ENCODE peak calls at places on chromosome 14, in eight cellular contexts. One of them, this sample, is unnamed.

GRCh38 chr14:63438065-63438757 is 105.0 kb downstream of the PPP2R5E start:
- DNase-seq in effector memory CD4-positive, alpha-beta T cell: no peak
- DNase-seq in CD8-positive, alpha-beta memory T cell: no peak
- DNase-seq in endothelial cell of umbilical vein: peak; percentile 94
- DNase-seq in right atrium auricular region: peak; percentile 77
- DNase-seq in tibial artery: peak; percentile 64
- DNase-seq in left lung: peak; percentile 40
- DNase-seq in lung: peak; percentile 59
- DNase-seq in this sample: peak; percentile 9

GRCh38 chr14:51849095-51849494 is 11.3 kb upstream of the GNG2 start:
- DNase-seq in lung: no peak
- DNase-seq in endothelial cell of umbilical vein: no peak
- DNase-seq in effector memory CD4-positive, alpha-beta T cell: no peak
- DNase-seq in CD8-positive, alpha-beta memory T cell: no peak
- DNase-seq in tibial artery: no peak
- DNase-seq in right atrium auricular region: no peak
- DNase-seq in left lung: no peak
- DNase-seq in this sample: no peak

GRCh38 chr14:96002511-96002884 is 36.7 kb upstream of the C14orf132 start:
- DNase-seq in lung: no peak
- DNase-seq in tibial artery: no peak
- DNase-seq in right atrium auricular region: no peak
- DNase-seq in endothelial cell of umbilical vein: no peak
- DNase-seq in left lung: no peak
- DNase-seq in CD8-positive, alpha-beta memory T cell: no peak
- DNase-seq in effector memory CD4-positive, alpha-beta T cell: no peak
- DNase-seq in this sample: no peak

GRCh38 chr14:50047274-50047676 is 69.1 kb downstream of the VCPKMT start:
- DNase-seq in right atrium auricular region: no peak
- DNase-seq in endothelial cell of umbilical vein: peak; percentile 59
- DNase-seq in effector memory CD4-positive, alpha-beta T cell: no peak
- DNase-seq in CD8-positive, alpha-beta memory T cell: no peak
- DNase-seq in lung: no peak
- DNase-seq in left lung: no peak
- DNase-seq in tibial artery: peak; percentile 31
- DNase-seq in this sample: no peak

GRCh38 chr14:74620497-74620921 is 8.5 kb upstream of the LTBP2 start:
- DNase-seq in left lung: no peak
- DNase-seq in tibial artery: no peak
- DNase-seq in CD8-positive, alpha-beta memory T cell: no peak
- DNase-seq in effector memory CD4-positive, alpha-beta T cell: no peak
- DNase-seq in lung: no peak
- DNase-seq in endothelial cell of umbilical vein: peak; percentile 97
- DNase-seq in right atrium auricular region: no peak
- DNase-seq in this sample: no peak

GRCh38 chr14:81400202-81400678 is at the start of gene STON2:
- DNase-seq in tibial artery: peak; percentile 38
- DNase-seq in endothelial cell of umbilical vein: no peak
- DNase-seq in effector memory CD4-positive, alpha-beta T cell: no peak
- DNase-seq in lung: no peak
- DNase-seq in CD8-positive, alpha-beta memory T cell: no peak
- DNase-seq in right atrium auricular region: no peak
- DNase-seq in left lung: peak; percentile 66
- DNase-seq in this sample: no peak

GRCh38 chr14:98994571-98994970 is 277.4 kb downstream of the BCL11B start:
- DNase-seq in tibial artery: no peak
- DNase-seq in lung: no peak
- DNase-seq in effector memory CD4-positive, alpha-beta T cell: no peak
- DNase-seq in endothelial cell of umbilical vein: no peak
- DNase-seq in left lung: no peak
- DNase-seq in CD8-positive, alpha-beta memory T cell: no peak
- DNase-seq in right atrium auricular region: no peak
- DNase-seq in this sample: no peak

GRCh38 chr14:81382517-81383225 is 17.5 kb downstream of the STON2 start:
- DNase-seq in right atrium auricular region: no peak
- DNase-seq in CD8-positive, alpha-beta memory T cell: no peak
- DNase-seq in lung: no peak
- DNase-seq in left lung: no peak
- DNase-seq in tibial artery: no peak
- DNase-seq in effector memory CD4-positive, alpha-beta T cell: no peak
- DNase-seq in endothelial cell of umbilical vein: no peak
- DNase-seq in this sample: no peak

GRCh38 chr14:44778562-44778961 is 183.2 kb downstream of the KLHL28 start:
- DNase-seq in lung: no peak
- DNase-seq in effector memory CD4-positive, alpha-beta T cell: no peak
- DNase-seq in CD8-positive, alpha-beta memory T cell: no peak
- DNase-seq in tibial artery: no peak
- DNase-seq in left lung: no peak
- DNase-seq in right atrium auricular region: no peak
- DNase-seq in endothelial cell of umbilical vein: no peak
- DNase-seq in this sample: no peak

GRCh38 chr14:34051966-34052657 is 101.2 kb upstream of the EGLN3 start:
- DNase-seq in left lung: no peak
- DNase-seq in lung: no peak
- DNase-seq in endothelial cell of umbilical vein: no peak
- DNase-seq in tibial artery: peak; percentile 41
- DNase-seq in CD8-positive, alpha-beta memory T cell: no peak
- DNase-seq in right atrium auricular region: no peak
- DNase-seq in effector memory CD4-positive, alpha-beta T cell: no peak
- DNase-seq in this sample: no peak

GRCh38 chr14:36517242-36518030 is 2.6 kb downstream of the NKX2-1 start:
- DNase-seq in lung: no peak
- DNase-seq in effector memory CD4-positive, alpha-beta T cell: no peak
- DNase-seq in right atrium auricular region: no peak
- DNase-seq in CD8-positive, alpha-beta memory T cell: no peak
- DNase-seq in left lung: no peak
- DNase-seq in tibial artery: no peak
- DNase-seq in endothelial cell of umbilical vein: no peak
- DNase-seq in this sample: no peak

GRCh38 chr14:103535891-103536565 is 7.0 kb downstream of the TRMT61A start:
- DNase-seq in CD8-positive, alpha-beta memory T cell: no peak
- DNase-seq in right atrium auricular region: no peak
- DNase-seq in tibial artery: no peak
- DNase-seq in lung: no peak
- DNase-seq in effector memory CD4-positive, alpha-beta T cell: no peak
- DNase-seq in left lung: no peak
- DNase-seq in endothelial cell of umbilical vein: no peak
- DNase-seq in this sample: no peak

GRCh38 chr14:45253754-45254300 is 825 bp upstream of the MIS18BP1 start:
- DNase-seq in right atrium auricular region: no peak
- DNase-seq in left lung: peak; percentile 48
- DNase-seq in endothelial cell of umbilical vein: peak; percentile 59
- DNase-seq in lung: peak; percentile 37
- DNase-seq in tibial artery: peak; percentile 25
- DNase-seq in effector memory CD4-positive, alpha-beta T cell: no peak
- DNase-seq in CD8-positive, alpha-beta memory T cell: no peak
- DNase-seq in this sample: no peak

GRCh38 chr14:50059773-50060629 is 56.4 kb downstream of the VCPKMT start:
- DNase-seq in tibial artery: no peak
- DNase-seq in effector memory CD4-positive, alpha-beta T cell: no peak
- DNase-seq in CD8-positive, alpha-beta memory T cell: no peak
- DNase-seq in endothelial cell of umbilical vein: no peak
- DNase-seq in right atrium auricular region: no peak
- DNase-seq in left lung: no peak
- DNase-seq in lung: no peak
- DNase-seq in this sample: no peak

GRCh38 chr14:76957224-76957881 is 71.2 kb downstream of the IRF2BPL start:
- DNase-seq in CD8-positive, alpha-beta memory T cell: peak; percentile 53
- DNase-seq in effector memory CD4-positive, alpha-beta T cell: peak; percentile 27
- DNase-seq in endothelial cell of umbilical vein: peak; percentile 48
- DNase-seq in lung: no peak
- DNase-seq in left lung: no peak
- DNase-seq in tibial artery: no peak
- DNase-seq in right atrium auricular region: no peak
- DNase-seq in this sample: no peak

GRCh38 chr14:22540811-22541360 is 48.1 kb downstream of the DAD1 start:
- DNase-seq in left lung: no peak
- DNase-seq in lung: no peak
- DNase-seq in effector memory CD4-positive, alpha-beta T cell: no peak
- DNase-seq in CD8-positive, alpha-beta memory T cell: no peak
- DNase-seq in tibial artery: no peak
- DNase-seq in right atrium auricular region: no peak
- DNase-seq in endothelial cell of umbilical vein: no peak
- DNase-seq in this sample: no peak

GRCh38 chr14:22540286-22540685 is 48.7 kb downstream of the DAD1 start:
- DNase-seq in endothelial cell of umbilical vein: no peak
- DNase-seq in lung: no peak
- DNase-seq in tibial artery: no peak
- DNase-seq in left lung: no peak
- DNase-seq in effector memory CD4-positive, alpha-beta T cell: no peak
- DNase-seq in CD8-positive, alpha-beta memory T cell: no peak
- DNase-seq in right atrium auricular region: no peak
- DNase-seq in this sample: no peak

GRCh38 chr14:22542360-22542759 is 46.7 kb downstream of the DAD1 start:
- DNase-seq in left lung: no peak
- DNase-seq in endothelial cell of umbilical vein: no peak
- DNase-seq in lung: no peak
- DNase-seq in CD8-positive, alpha-beta memory T cell: no peak
- DNase-seq in effector memory CD4-positive, alpha-beta T cell: no peak
- DNase-seq in right atrium auricular region: no peak
- DNase-seq in tibial artery: no peak
- DNase-seq in this sample: no peak

GRCh38 chr14:22539831-22540230 is 49.2 kb downstream of the DAD1 start:
- DNase-seq in endothelial cell of umbilical vein: no peak
- DNase-seq in left lung: no peak
- DNase-seq in tibial artery: no peak
- DNase-seq in CD8-positive, alpha-beta memory T cell: no peak
- DNase-seq in lung: no peak
- DNase-seq in effector memory CD4-positive, alpha-beta T cell: no peak
- DNase-seq in right atrium auricular region: no peak
- DNase-seq in this sample: no peak

GRCh38 chr14:22541721-22542120 is 47.3 kb downstream of the DAD1 start:
- DNase-seq in endothelial cell of umbilical vein: no peak
- DNase-seq in left lung: no peak
- DNase-seq in effector memory CD4-positive, alpha-beta T cell: no peak
- DNase-seq in lung: no peak
- DNase-seq in tibial artery: no peak
- DNase-seq in CD8-positive, alpha-beta memory T cell: no peak
- DNase-seq in right atrium auricular region: no peak
- DNase-seq in this sample: no peak
- H3K36me3 ChIP-seq in endothelial cell of umbilical vein: no peaks in the 10 kb centered on the region
- H3K36me3 ChIP-seq in left lung: no peaks in the 10 kb centered on the region
- H3K36me3 ChIP-seq in effector memory CD4-positive, alpha-beta T cell: peaks cover 80% of the 10 kb centered on the region
- H3K36me3 ChIP-seq in lung: no peaks in the 10 kb centered on the region
- H3K36me3 ChIP-seq in tibial artery: no peaks in the 10 kb centered on the region
- H3K36me3 ChIP-seq in CD8-positive, alpha-beta memory T cell: peaks cover 95% of the 10 kb centered on the region
- H3K36me3 ChIP-seq in right atrium auricular region: no peaks in the 10 kb centered on the region
- H3K36me3 ChIP-seq in this sample: no peaks in the 10 kb centered on the region

GRCh38 chr14:25055998-25056687 is 6.2 kb upstream of the STXBP6 start:
- DNase-seq in tibial artery: no peak
- DNase-seq in endothelial cell of umbilical vein: no peak
- DNase-seq in CD8-positive, alpha-beta memory T cell: no peak
- DNase-seq in left lung: no peak
- DNase-seq in effector memory CD4-positive, alpha-beta T cell: no peak
- DNase-seq in right atrium auricular region: no peak
- DNase-seq in lung: no peak
- DNase-seq in this sample: no peak

GRCh38 chr14:25056688-25057078 is 6.7 kb upstream of the STXBP6 start:
- DNase-seq in effector memory CD4-positive, alpha-beta T cell: no peak
- DNase-seq in endothelial cell of umbilical vein: no peak
- DNase-seq in CD8-positive, alpha-beta memory T cell: no peak
- DNase-seq in left lung: no peak
- DNase-seq in lung: no peak
- DNase-seq in tibial artery: no peak
- DNase-seq in right atrium auricular region: no peak
- DNase-seq in this sample: no peak

GRCh38 chr14:25061923-25062321 is 12.0 kb upstream of the STXBP6 start:
- DNase-seq in CD8-positive, alpha-beta memory T cell: no peak
- DNase-seq in endothelial cell of umbilical vein: no peak
- DNase-seq in lung: no peak
- DNase-seq in left lung: no peak
- DNase-seq in right atrium auricular region: no peak
- DNase-seq in tibial artery: no peak
- DNase-seq in effector memory CD4-positive, alpha-beta T cell: no peak
- DNase-seq in this sample: no peak
- H3K27ac ChIP-seq in CD8-positive, alpha-beta memory T cell: no peak overlapping the region
- H3K27ac ChIP-seq in endothelial cell of umbilical vein: no peak overlapping the region
- H3K27ac ChIP-seq in lung: no peak overlapping the region
- H3K27ac ChIP-seq in left lung: no peak overlapping the region
- H3K27ac ChIP-seq in right atrium auricular region: no peak overlapping the region
- H3K27ac ChIP-seq in tibial artery: no peak overlapping the region
- H3K27ac ChIP-seq in effector memory CD4-positive, alpha-beta T cell: no peak overlapping the region
- H3K27ac ChIP-seq in this sample: no peak overlapping the region

DNA sequence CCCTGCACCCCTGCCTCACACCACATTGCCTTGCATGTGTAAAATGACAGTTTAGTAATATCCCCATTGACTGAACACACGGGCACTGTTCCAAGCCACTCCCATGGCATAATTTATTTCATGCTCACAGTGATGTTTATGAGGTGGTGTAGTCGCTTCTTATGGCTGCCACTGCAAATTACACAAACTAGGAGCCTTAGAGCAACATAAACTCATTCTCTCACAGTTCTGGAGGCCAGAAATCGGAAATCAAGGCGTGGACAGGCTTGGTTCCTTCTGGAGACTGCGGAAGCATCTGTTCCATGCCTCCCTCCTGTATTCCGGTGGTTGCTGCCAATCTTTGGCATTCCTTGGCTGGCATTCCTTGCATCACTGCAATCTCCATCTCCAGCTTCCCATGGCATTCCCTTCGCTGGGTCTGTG is 97.3 kb downstream of the RIN3 start:
- DNase-seq in lung: no peak
- DNase-seq in left lung: no peak
- DNase-seq in effector memory CD4-positive, alpha-beta T cell: no peak
- DNase-seq in right atrium auricular region: no peak
- DNase-seq in endothelial cell of umbilical vein: peak; percentile 52
- DNase-seq in tibial artery: no peak
- DNase-seq in CD8-positive, alpha-beta memory T cell: no peak
- DNase-seq in this sample: no peak
- H3K4me1 ChIP-seq in lung: no peaks in the 10 kb centered on the region
- H3K4me1 ChIP-seq in left lung: peaks cover 33% of the 10 kb centered on the region
- H3K4me1 ChIP-seq in effector memory CD4-positive, alpha-beta T cell: peaks cover 24% of the 10 kb centered on the region
- H3K4me1 ChIP-seq in right atrium auricular region: no peaks in the 10 kb centered on the region
- H3K4me1 ChIP-seq in endothelial cell of umbilical vein: peaks cover 6% of the 10 kb centered on the region
- H3K4me1 ChIP-seq in tibial artery: peaks cover 9% of the 10 kb centered on the region
- H3K4me1 ChIP-seq in CD8-positive, alpha-beta memory T cell: peaks cover 50% of the 10 kb centered on the region
- H3K4me1 ChIP-seq in this sample: no peaks in the 10 kb centered on the region

DNA sequence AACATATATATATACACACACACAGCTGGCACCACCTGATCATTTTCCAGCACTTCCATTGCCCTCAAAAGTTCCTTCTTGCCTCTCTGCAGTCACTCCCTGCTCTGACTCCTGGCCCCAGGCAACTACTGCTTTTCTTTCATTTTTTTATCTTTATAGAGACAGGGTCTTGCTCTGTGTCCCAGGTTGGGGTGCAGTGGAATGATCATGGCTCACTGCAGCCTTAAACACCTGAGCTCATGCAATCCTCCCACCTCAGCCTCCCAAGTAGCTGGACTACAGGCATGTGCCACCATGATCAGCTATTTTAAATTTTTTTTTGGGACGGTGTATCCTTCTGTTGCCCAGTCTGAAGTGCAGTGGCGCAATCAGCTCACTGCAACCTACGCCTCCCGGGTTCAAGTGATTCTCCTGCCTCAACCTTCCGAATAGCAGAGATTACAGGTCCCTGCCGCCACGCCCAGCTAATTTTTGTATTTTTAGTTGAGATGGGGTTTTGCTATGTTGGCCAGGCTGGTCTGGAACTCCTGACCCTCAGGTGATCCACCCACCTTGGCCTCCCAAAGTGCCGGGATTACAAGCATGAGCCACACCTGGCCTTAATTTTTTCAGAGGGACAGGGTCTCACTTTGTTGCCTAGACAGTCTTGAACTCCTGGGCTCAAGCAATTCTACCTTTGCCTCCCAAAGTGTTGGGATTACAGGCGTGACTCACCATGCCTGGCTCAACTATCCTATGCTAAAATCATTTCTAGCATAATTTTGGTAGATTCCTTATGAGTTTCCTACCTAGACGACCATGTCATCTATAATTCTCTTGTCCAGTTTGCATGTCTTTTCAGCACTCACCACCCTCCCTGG is 7.8 kb downstream of the HSP90AA1 start:
- DNase-seq in lung: no peak
- DNase-seq in left lung: no peak
- DNase-seq in CD8-positive, alpha-beta memory T cell: no peak
- DNase-seq in endothelial cell of umbilical vein: no peak
- DNase-seq in tibial artery: no peak
- DNase-seq in right atrium auricular region: no peak
- DNase-seq in effector memory CD4-positive, alpha-beta T cell: no peak
- DNase-seq in this sample: no peak
- H3K36me3 ChIP-seq in lung: peaks cover 30% of the 10 kb centered on the region
- H3K36me3 ChIP-seq in left lung: no peaks in the 10 kb centered on the region
- H3K36me3 ChIP-seq in CD8-positive, alpha-beta memory T cell: peaks cover 46% of the 10 kb centered on the region
- H3K36me3 ChIP-seq in endothelial cell of umbilical vein: peaks cover 31% of the 10 kb centered on the region
- H3K36me3 ChIP-seq in tibial artery: peaks cover 57% of the 10 kb centered on the region
- H3K36me3 ChIP-seq in right atrium auricular region: peaks cover 63% of the 10 kb centered on the region
- H3K36me3 ChIP-seq in effector memory CD4-positive, alpha-beta T cell: peaks cover 45% of the 10 kb centered on the region
- H3K36me3 ChIP-seq in this sample: peaks cover 48% of the 10 kb centered on the region

This sample was measured in thoracic aorta.